ENCODE peak calls at places on chromosomes 12 and 14, in seven cellular contexts. One of them, this sample, is unnamed.
A peak's percentile ranks its signal among the peaks of the same experiment; 100 is the strongest.

GRCh38 chr14:72291908-72292688 is 359.9 kb downstream of the RGS6 start:
- DNase-seq in pancreas: no peak
- DNase-seq in GM23338: peak; percentile 79
- DNase-seq in psoas muscle: no peak
- DNase-seq in heart right ventricle: peak; percentile 29
- DNase-seq in tibial artery: no peak
- DNase-seq in left lung: no peak
- DNase-seq in this sample: no peak

GRCh38 chr12:104505095-104505819 is 48.5 kb downstream of the CHST11 start:
- DNase-seq in pancreas: no peak
- DNase-seq in GM23338: no peak
- DNase-seq in psoas muscle: no peak
- DNase-seq in heart right ventricle: no peak
- DNase-seq in tibial artery: no peak
- DNase-seq in left lung: no peak
- DNase-seq in this sample: no peak

GRCh38 chr14:64993263-64993662 is 6.6 kb downstream of the FNTB start:
- DNase-seq in pancreas: no peak
- DNase-seq in GM23338: no peak
- DNase-seq in psoas muscle: no peak
- DNase-seq in heart right ventricle: no peak
- DNase-seq in tibial artery: no peak
- DNase-seq in left lung: no peak
- DNase-seq in this sample: no peak

GRCh38 chr12:132494294-132495164 is 4.6 kb downstream of the FBRSL1 start:
- DNase-seq in pancreas: peak; percentile 90
- DNase-seq in GM23338: no peak
- DNase-seq in psoas muscle: no peak
- DNase-seq in heart right ventricle: no peak
- DNase-seq in tibial artery: no peak
- DNase-seq in left lung: no peak
- DNase-seq in this sample: no peak

GRCh38 chr12:79512068-79512467 is 178.7 kb downstream of the PAWR start:
- DNase-seq in pancreas: no peak
- DNase-seq in GM23338: peak; percentile 89
- DNase-seq in psoas muscle: no peak
- DNase-seq in heart right ventricle: no peak
- DNase-seq in tibial artery: no peak
- DNase-seq in left lung: no peak
- DNase-seq in this sample: no peak

GRCh38 chr14:95356245-95356850 is 36.6 kb upstream of the CLMN start:
- DNase-seq in pancreas: no peak
- DNase-seq in GM23338: no peak
- DNase-seq in psoas muscle: no peak
- DNase-seq in heart right ventricle: no peak
- DNase-seq in tibial artery: no peak
- DNase-seq in left lung: no peak
- DNase-seq in this sample: no peak

GRCh38 chr12:3041558-3042164 is 35.5 kb upstream of the TSPAN9 start:
- DNase-seq in pancreas: peak; percentile 69
- DNase-seq in GM23338: peak; percentile 87
- DNase-seq in psoas muscle: peak; percentile 80
- DNase-seq in heart right ventricle: peak; percentile 47
- DNase-seq in tibial artery: peak; percentile 80
- DNase-seq in left lung: no peak
- DNase-seq in this sample: peak; percentile 77

GRCh38 chr12:107990325-107990724 is 138.8 kb upstream of the WSCD2 start:
- DNase-seq in pancreas: no peak
- DNase-seq in GM23338: peak; percentile 91
- DNase-seq in psoas muscle: peak; percentile 48
- DNase-seq in heart right ventricle: peak; percentile 7
- DNase-seq in tibial artery: no peak
- DNase-seq in left lung: no peak
- DNase-seq in this sample: no peak

GRCh38 chr14:68659021-68659931 is 133.6 kb downstream of the ZFP36L1 start:
- DNase-seq in pancreas: no peak
- DNase-seq in GM23338: no peak
- DNase-seq in psoas muscle: no peak
- DNase-seq in heart right ventricle: no peak
- DNase-seq in tibial artery: peak; percentile 59
- DNase-seq in left lung: no peak
- DNase-seq in this sample: no peak

GRCh38 chr14:95877633-95878032 is 1.0 kb downstream of the TUNAR start:
- DNase-seq in pancreas: no peak
- DNase-seq in GM23338: no peak
- DNase-seq in psoas muscle: no peak
- DNase-seq in heart right ventricle: no peak
- DNase-seq in tibial artery: no peak
- DNase-seq in left lung: no peak
- DNase-seq in this sample: no peak

GRCh38 chr14:21343035-21343794 is 40.6 kb downstream of the SUPT16H start:
- DNase-seq in pancreas: no peak
- DNase-seq in GM23338: no peak
- DNase-seq in psoas muscle: no peak
- DNase-seq in heart right ventricle: no peak
- DNase-seq in tibial artery: no peak
- DNase-seq in left lung: no peak
- DNase-seq in this sample: no peak

GRCh38 chr12:103852498-103852992 is 11.5 kb upstream of the NT5DC3 start:
- DNase-seq in pancreas: no peak
- DNase-seq in GM23338: peak; percentile 46
- DNase-seq in psoas muscle: no peak
- DNase-seq in heart right ventricle: no peak
- DNase-seq in tibial artery: no peak
- DNase-seq in left lung: no peak
- DNase-seq in this sample: no peak

GRCh38 chr14:101972126-101972785 is 7.9 kb downstream of the DYNC1H1 start:
- DNase-seq in pancreas: no peak
- DNase-seq in GM23338: peak; percentile 46
- DNase-seq in psoas muscle: peak; percentile 84
- DNase-seq in heart right ventricle: peak; percentile 89
- DNase-seq in tibial artery: peak; percentile 91
- DNase-seq in left lung: peak; percentile 84
- DNase-seq in this sample: peak; percentile 67

GRCh38 chr12:6786416-6787094 is 2.8 kb upstream of the CD4 start:
- DNase-seq in pancreas: no peak
- DNase-seq in GM23338: no peak
- DNase-seq in psoas muscle: no peak
- DNase-seq in heart right ventricle: no peak
- DNase-seq in tibial artery: no peak
- DNase-seq in left lung: no peak
- DNase-seq in this sample: no peak

GRCh38 chr12:24778486-24779304 is 170.2 kb downstream of the BCAT1 start:
- DNase-seq in pancreas: no peak
- DNase-seq in GM23338: peak; percentile 77
- DNase-seq in psoas muscle: no peak
- DNase-seq in heart right ventricle: no peak
- DNase-seq in tibial artery: no peak
- DNase-seq in left lung: no peak
- DNase-seq in this sample: no peak

GRCh38 chr12:100375023-100375737 is 18.3 kb downstream of the SLC17A8 start:
- DNase-seq in pancreas: peak; percentile 48
- DNase-seq in GM23338: peak; percentile 18
- DNase-seq in psoas muscle: peak; percentile 84
- DNase-seq in heart right ventricle: peak; percentile 74
- DNase-seq in tibial artery: no peak
- DNase-seq in left lung: no peak
- DNase-seq in this sample: no peak

GRCh38 chr14:98466807-98467206 is 805.2 kb downstream of the BCL11B start:
- DNase-seq in pancreas: no peak
- DNase-seq in GM23338: no peak
- DNase-seq in psoas muscle: no peak
- DNase-seq in heart right ventricle: no peak
- DNase-seq in tibial artery: no peak
- DNase-seq in left lung: no peak
- DNase-seq in this sample: no peak

GRCh38 chr12:120539303-120539702 is 5.1 kb downstream of the RNF10 start:
- DNase-seq in pancreas: no peak
- DNase-seq in GM23338: no peak
- DNase-seq in psoas muscle: no peak
- DNase-seq in heart right ventricle: no peak
- DNase-seq in tibial artery: no peak
- DNase-seq in left lung: no peak
- DNase-seq in this sample: no peak

GRCh38 chr14:83164016-83164415 is 1630.4 kb upstream of the SEL1L start:
- DNase-seq in pancreas: no peak
- DNase-seq in GM23338: no peak
- DNase-seq in psoas muscle: no peak
- DNase-seq in heart right ventricle: no peak
- DNase-seq in tibial artery: no peak
- DNase-seq in left lung: no peak
- DNase-seq in this sample: no peak

GRCh38 chr12:107474639-107475539 is 210.7 kb upstream of the PWP1 start:
- DNase-seq in pancreas: no peak
- DNase-seq in GM23338: no peak
- DNase-seq in psoas muscle: no peak
- DNase-seq in heart right ventricle: no peak
- DNase-seq in tibial artery: no peak
- DNase-seq in left lung: no peak
- DNase-seq in this sample: no peak

GRCh38 chr12:81998761-81999378 is 239.7 kb upstream of the PPFIA2 start:
- DNase-seq in pancreas: no peak
- DNase-seq in GM23338: no peak
- DNase-seq in psoas muscle: no peak
- DNase-seq in heart right ventricle: no peak
- DNase-seq in tibial artery: no peak
- DNase-seq in left lung: no peak
- DNase-seq in this sample: no peak

GRCh38 chr12:64780531-64781373 is 21.5 kb upstream of the GNS start:
- DNase-seq in pancreas: peak; percentile 94
- DNase-seq in GM23338: peak; percentile 66
- DNase-seq in psoas muscle: peak; percentile 60
- DNase-seq in heart right ventricle: peak; percentile 20
- DNase-seq in tibial artery: peak; percentile 72
- DNase-seq in left lung: peak; percentile 93
- DNase-seq in this sample: peak; percentile 70

GRCh38 chr12:53222170-53223005 is 9.6 kb downstream of the RARG start:
- DNase-seq in pancreas: no peak
- DNase-seq in GM23338: peak; percentile 32
- DNase-seq in psoas muscle: no peak
- DNase-seq in heart right ventricle: no peak
- DNase-seq in tibial artery: peak; percentile 54
- DNase-seq in left lung: no peak
- DNase-seq in this sample: no peak

GRCh38 chr12:53220857-53221202 is 11.2 kb downstream of the RARG start:
- DNase-seq in pancreas: peak; percentile 95
- DNase-seq in GM23338: peak; percentile 95
- DNase-seq in psoas muscle: peak; percentile 95
- DNase-seq in heart right ventricle: peak; percentile 93
- DNase-seq in tibial artery: peak; percentile 96
- DNase-seq in left lung: peak; percentile 99
- DNase-seq in this sample: peak; percentile 61

GRCh38 chr12:53219956-53220856 is 11.8 kb downstream of the RARG start:
- DNase-seq in pancreas: no peak
- DNase-seq in GM23338: peak; percentile 80
- DNase-seq in psoas muscle: peak; percentile 75
- DNase-seq in heart right ventricle: no peak
- DNase-seq in tibial artery: no peak
- DNase-seq in left lung: peak; percentile 90
- DNase-seq in this sample: peak; percentile 82

GRCh38 chr12:53223006-53223305 is 9.1 kb downstream of the RARG start:
- DNase-seq in pancreas: no peak
- DNase-seq in GM23338: peak; percentile 39
- DNase-seq in psoas muscle: peak; percentile 28
- DNase-seq in heart right ventricle: no peak
- DNase-seq in tibial artery: peak; percentile 56
- DNase-seq in left lung: no peak
- DNase-seq in this sample: no peak

DNA sequence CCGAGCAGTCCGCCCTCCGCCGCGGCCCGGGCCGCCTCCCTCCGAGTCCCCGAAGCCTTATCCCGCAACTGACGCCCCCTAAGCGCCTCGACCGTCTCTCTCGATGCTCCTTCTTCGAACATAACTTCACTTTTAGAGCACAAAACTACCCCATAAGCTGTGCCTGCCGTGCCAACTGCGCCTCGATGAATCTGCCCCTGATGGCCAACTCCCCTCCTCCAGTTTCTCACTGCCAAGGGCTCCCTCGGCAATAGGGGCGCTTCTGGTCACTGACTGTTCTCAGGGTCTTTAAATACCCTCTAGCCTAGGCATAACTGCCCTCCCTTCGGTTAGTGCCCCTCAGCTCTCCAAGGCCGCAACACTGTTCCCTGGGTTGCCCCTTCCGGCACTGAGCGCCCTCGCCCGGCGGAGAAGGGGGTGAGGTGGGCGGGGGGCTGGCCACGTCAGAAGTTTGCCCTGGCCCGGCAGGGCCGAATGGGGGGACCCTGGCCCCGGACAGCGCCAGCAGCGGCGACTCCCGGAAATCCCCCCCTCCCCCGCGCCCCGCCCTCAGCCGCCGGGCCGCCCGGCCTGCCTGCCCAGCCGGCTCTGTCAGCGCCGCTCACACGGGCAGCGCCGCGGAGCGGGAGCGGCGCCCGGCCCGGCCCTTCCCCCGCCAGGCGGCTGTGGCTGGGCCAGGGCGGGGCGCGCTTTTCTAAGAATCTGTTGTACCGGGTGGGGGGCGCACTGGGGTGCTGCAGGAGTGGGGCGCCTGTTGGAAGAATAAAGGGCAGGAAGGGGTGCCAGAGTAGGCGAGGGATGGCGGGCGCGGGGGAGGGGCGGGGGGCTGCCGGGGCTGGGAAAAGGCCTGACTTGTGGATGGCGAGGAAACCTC is 10.6 kb downstream of the RARG start:
- DNase-seq in pancreas: peak; percentile 92
- DNase-seq in GM23338: peak; percentile 86
- DNase-seq in psoas muscle: peak; percentile 89
- DNase-seq in heart right ventricle: peak; percentile 76
- DNase-seq in tibial artery: peak; percentile 89
- DNase-seq in left lung: peak; percentile 95
- DNase-seq in this sample: no peak
- TF ChIP-seq CTCF in pancreas: no peak
- TF ChIP-seq CTCF in GM23338: peak; percentile 65
- TF ChIP-seq CTCF in psoas muscle: no peak
- TF ChIP-seq CTCF in heart right ventricle: no peak
- TF ChIP-seq CTCF in tibial artery: no peak
- TF ChIP-seq CTCF in left lung: no peak
- TF ChIP-seq CTCF in this sample: peak; percentile 7

GRCh38 chr14:73888460-73888725 is 1.7 kb downstream of the ZNF410 start:
- DNase-seq in pancreas: no peak
- DNase-seq in GM23338: no peak
- DNase-seq in psoas muscle: no peak
- DNase-seq in heart right ventricle: no peak
- DNase-seq in tibial artery: no peak
- DNase-seq in left lung: no peak
- DNase-seq in this sample: no peak
- H3K27ac ChIP-seq in pancreas: no peak overlapping the region
- H3K27ac ChIP-seq in GM23338: no peak overlapping the region
- H3K27ac ChIP-seq in psoas muscle: no peak overlapping the region
- H3K27ac ChIP-seq in heart right ventricle: no peak overlapping the region
- H3K27ac ChIP-seq in tibial artery: peak overlapping the region; percentile 93
- H3K27ac ChIP-seq in left lung: no peak overlapping the region
- H3K27ac ChIP-seq in this sample: no peak overlapping the region

GRCh38 chr12:129840145-129840884 is 63.5 kb downstream of the TMEM132D start:
- DNase-seq in pancreas: no peak
- DNase-seq in GM23338: no peak
- DNase-seq in psoas muscle: no peak
- DNase-seq in heart right ventricle: no peak
- DNase-seq in tibial artery: no peak
- DNase-seq in left lung: peak; percentile 72
- DNase-seq in this sample: no peak
- H3K27me3 ChIP-seq in pancreas: peaks cover 15% of the 10 kb centered on the region
- H3K27me3 ChIP-seq in GM23338: no peaks in the 10 kb centered on the region
- H3K27me3 ChIP-seq in psoas muscle: no peaks in the 10 kb centered on the region
- H3K27me3 ChIP-seq in heart right ventricle: peaks cover under 1% of the 10 kb centered on the region
- H3K27me3 ChIP-seq in tibial artery: no peaks in the 10 kb centered on the region
- H3K27me3 ChIP-seq in left lung: no peaks in the 10 kb centered on the region
- H3K27me3 ChIP-seq in this sample: no peaks in the 10 kb centered on the region

GRCh38 chr14:66401447-66402095 is 84.6 kb upstream of the CCDC196 start:
- DNase-seq in pancreas: no peak
- DNase-seq in GM23338: no peak
- DNase-seq in psoas muscle: no peak
- DNase-seq in heart right ventricle: no peak
- DNase-seq in tibial artery: no peak
- DNase-seq in left lung: no peak
- DNase-seq in this sample: no peak
- TF ChIP-seq CTCF in pancreas: peak; percentile 32
- TF ChIP-seq CTCF in GM23338: peak; percentile 43
- TF ChIP-seq CTCF in psoas muscle: peak; percentile 29
- TF ChIP-seq CTCF in heart right ventricle: no peak
- TF ChIP-seq CTCF in tibial artery: peak; percentile 8
- TF ChIP-seq CTCF in left lung: peak; percentile 8
- TF ChIP-seq CTCF in this sample: no peak